ENCODE peak calls at places on chromosomes 4 and X, in four cellular contexts. P, H, F and W are unnamed samples. For H3K4me1, the result is how much of the 10 kb centered on the place peaks cover.

GRCh38 chrX:119945481-119945880 is 1.9 kb upstream of the NKAP start:
- DNase-seq in P (no peak), H (no peak), F (no peak), W (no peak)

GRCh38 chr4:42703776-42704175 is 46.9 kb upstream of the ATP8A1 start:
- DNase-seq in F (no peak), P (no peak), H (no peak), W (no peak)

GRCh38 chr4:1383728-1384591 is 22.3 kb downstream of the NKX1-1 start:
- DNase-seq in P (no peak), H (no peak), F (no peak), W (no peak)

GRCh38 chrX:28787206-28787605 is 200.0 kb downstream of the IL1RAPL1 start:
- DNase-seq in H (no peak), P (no peak), F (no peak), W (no peak)

GRCh38 chr4:140252144-140252741 is 98.3 kb upstream of the MAML3 start:
- DNase-seq in H (no peak), F (peak), P (no peak), W (no peak)

GRCh38 chrX:85506871-85507270 is 127.4 kb upstream of the POF1B start:
- DNase-seq in P (no peak), F (no peak), H (no peak), W (no peak)

GRCh38 chr4:78779280-78779679 is 3.1 kb downstream of the BMP2K start:
- DNase-seq in H (no peak), P (no peak), F (no peak), W (no peak)

GRCh38 chrX:120235284-120235683 is 15.3 kb upstream of the ZBTB33 start:
- DNase-seq in H (no peak), P (no peak), F (peak), W (no peak)

GRCh38 chr4:180898305-180898704 is 1344.9 kb upstream of the TENM3 start:
- DNase-seq in H (no peak), P (no peak), F (no peak), W (no peak)

GRCh38 chrX:22097295-22097694 is 65.2 kb downstream of the PHEX start:
- DNase-seq in F (no peak), H (no peak), P (peak), W (no peak)

GRCh38 chrX:151789179-151789800 is 54.7 kb downstream of the CNGA2 start:
- DNase-seq in H (no peak), F (no peak), P (peak), W (no peak)

GRCh38 chr4:120052840-120053239 is 13.8 kb downstream of the MAD2L1 start:
- DNase-seq in F (no peak), H (no peak), P (peak), W (no peak)

GRCh38 chrX:15977644-15978043 is 123.0 kb upstream of the AP1S2 start:
- DNase-seq in F (no peak), P (no peak), H (no peak), W (no peak)

GRCh38 chr4:8353158-8353495 is 83.6 kb downstream of the HTRA3 start:
- DNase-seq in P (no peak), F (no peak), H (no peak), W (no peak)

GRCh38 chr4:83855044-83855443 is 319.1 kb downstream of the GPAT3 start:
- DNase-seq in P (no peak), F (no peak), H (no peak), W (no peak)

GRCh38 chr4:18113710-18114331 is 92.3 kb upstream of the LCORL start:
- DNase-seq in H (no peak), F (no peak), P (no peak), W (no peak)

GRCh38 chrX:108584617-108585211 is 145.1 kb downstream of the COL4A5 start:
- DNase-seq in F (peak), P (no peak), H (peak), W (no peak)

GRCh38 chr4:148850257-148850995 is 408.2 kb upstream of the NR3C2 start:
- DNase-seq in H (no peak), P (no peak), F (no peak), W (no peak)

GRCh38 chrX:24643116-24643515 is 4.0 kb downstream of the PCYT1B start:
- DNase-seq in P (no peak), H (no peak), F (no peak), W (no peak)

GRCh38 chrX:154017766-154018517 is 1.8 kb downstream of the IRAK1 start:
- DNase-seq in F (no peak), H (no peak), P (no peak), W (no peak)

GRCh38 chr4:108571027-108571569 is 49.3 kb upstream of the RPL34 start:
- DNase-seq in F (no peak), P (no peak), H (no peak), W (no peak)

DNA sequence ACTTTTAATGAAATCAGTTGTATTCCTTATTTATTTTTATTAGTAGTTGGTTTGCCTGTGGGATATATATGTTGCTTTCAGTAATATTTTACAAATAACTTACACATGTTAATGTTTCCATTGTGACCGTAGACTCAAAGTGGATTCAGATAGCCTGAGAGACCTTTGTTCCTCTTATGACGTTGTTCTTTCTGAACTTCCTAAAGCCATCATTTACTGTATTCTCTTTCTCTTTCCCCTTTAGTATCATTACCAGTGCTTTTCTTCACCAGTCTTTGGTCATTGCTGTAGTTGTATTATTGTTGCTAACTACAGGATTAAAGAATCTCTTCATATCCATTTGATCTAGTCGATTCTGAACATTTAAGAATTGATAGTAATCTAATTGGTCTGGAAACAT is 4.3 kb downstream of the STIM2 start:
- DNase-seq in P (no peak), F (no peak), H (no peak), W (no peak)
- H3K4me1 ChIP-seq in P (under half), F (under half), H (under half), W (half or more)

GRCh38 chr4:25773358-25773757 is 89.4 kb downstream of the SEL1L3 start:
- DNase-seq in F (no peak), P (no peak), H (no peak), W (no peak)

GRCh38 chr4:25779021-25779420 is 83.8 kb downstream of the SEL1L3 start:
- DNase-seq in H (no peak), F (no peak), P (no peak), W (no peak)

GRCh38 chr4:25771672-25772071 is 91.1 kb downstream of the SEL1L3 start:
- DNase-seq in H (no peak), F (no peak), P (no peak), W (no peak)

GRCh38 chr4:25775166-25775565 is 87.6 kb downstream of the SEL1L3 start:
- DNase-seq in F (no peak), P (no peak), H (no peak), W (no peak)

GRCh38 chr4:25776795-25777194 is 86.0 kb downstream of the SEL1L3 start:
- DNase-seq in H (no peak), F (no peak), P (no peak), W (no peak)
- H3K27ac ChIP-seq in H (no peak), F (no peak), P (no peak), W (no peak)

GRCh38 chrX:13699183-13699826 is 10.4 kb downstream of the RAB9A start:
- DNase-seq in P (no peak), H (no peak), F (no peak), W (no peak)

GRCh38 chrX:13698432-13698831 is 9.5 kb downstream of the RAB9A start:
- DNase-seq in F (no peak), H (no peak), P (no peak), W (no peak)

GRCh38 chrX:13695601-13696115 is 6.7 kb downstream of the RAB9A start:
- DNase-seq in H (no peak), P (no peak), F (no peak), W (no peak)

GRCh38 chrX:13697976-13698375 is 9.0 kb downstream of the RAB9A start:
- DNase-seq in F (no peak), P (no peak), H (no peak), W (no peak)

GRCh38 chrX:13697440-13697839 is 8.5 kb downstream of the RAB9A start:
- DNase-seq in P (no peak), H (peak), F (no peak), W (no peak)
- H3K4me1 ChIP-seq in P (half or more), H (under half), F (under half), W (half or more)

GRCh38 chr4:80058740-80059139 is 14.3 kb downstream of the ANTXR2 start:
- DNase-seq in P (no peak), F (no peak), H (peak), W (peak)
- H3K27ac ChIP-seq in P (no peak), F (no peak), H (peak), W (peak)

DNA sequence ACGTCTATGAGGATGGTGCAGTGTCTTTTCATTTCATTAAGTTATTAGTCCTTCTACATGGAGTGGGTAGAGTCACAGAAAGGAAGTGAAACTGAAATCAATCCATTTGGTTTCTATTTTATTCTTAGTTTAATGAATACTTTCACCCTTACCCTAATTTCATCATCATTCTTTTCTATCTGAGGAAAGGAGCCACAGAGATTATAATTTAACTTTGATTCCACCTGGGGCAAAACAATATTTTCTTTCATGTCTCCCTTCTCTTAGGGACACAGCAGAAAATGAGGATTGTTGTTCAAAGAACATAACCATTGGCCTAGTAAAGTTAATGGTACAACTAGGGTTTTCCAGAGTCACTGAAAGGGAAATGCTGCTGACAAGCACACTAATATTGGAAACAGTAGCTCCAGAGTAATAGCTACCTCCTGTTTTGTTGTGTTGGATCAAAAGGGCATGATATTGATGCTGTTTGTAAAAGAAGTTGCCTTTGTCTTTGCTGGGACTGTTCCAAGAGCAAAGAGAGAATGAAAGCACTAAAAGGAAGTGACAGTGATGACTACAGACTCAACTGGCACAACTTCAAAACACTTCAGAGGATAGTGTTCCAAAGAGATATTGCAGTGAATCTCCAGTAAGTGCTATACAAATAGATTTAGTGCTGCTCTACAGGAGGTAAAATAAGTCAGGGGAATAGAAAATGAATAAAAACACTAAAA is 247.1 kb upstream of the PITX2 start:
- DNase-seq in H (peak), F (no peak), P (no peak), W (no peak)
- H3K4me1 ChIP-seq in H (under half), F (under half), P (under half), W (under half)

GRCh38 chrX:115582035-115582870 is 21.3 kb downstream of the PLS3 start:
- DNase-seq in P (no peak), F (no peak), H (no peak), W (no peak)

GRCh38 chrX:115583730-115584004 is 22.7 kb downstream of the PLS3 start:
- DNase-seq in H (no peak), F (no peak), P (no peak), W (no peak)

GRCh38 chrX:115579786-115580294 is 18.9 kb downstream of the PLS3 start:
- DNase-seq in F (no peak), H (no peak), P (no peak), W (no peak)

GRCh38 chrX:115584715-115585114 is 23.7 kb downstream of the PLS3 start:
- DNase-seq in F (no peak), P (no peak), H (no peak), W (no peak)

GRCh38 chrX:115582871-115583729 is 22.1 kb downstream of the PLS3 start:
- DNase-seq in F (peak), P (no peak), H (no peak), W (no peak)
- H3K27ac ChIP-seq in F (peak), P (peak), H (no peak), W (no peak)